ENCODE peak calls at places on chromosome 4, in four cellular contexts. One of them, this sample, is unnamed.

GRCh38 chr4:32931475-32931874 is 2211.3 kb downstream of the PCDH7 start:
- DNase-seq in heart left ventricle: no peak
- DNase-seq in lower leg skin: no peak
- DNase-seq in esophagus muscularis mucosa: no peak
- DNase-seq in this sample: no peak

GRCh38 chr4:144154044-144154443 is 13.5 kb upstream of the GYPA start:
- DNase-seq in esophagus muscularis mucosa: no peak
- DNase-seq in heart left ventricle: no peak
- DNase-seq in lower leg skin: no peak
- DNase-seq in this sample: no peak

GRCh38 chr4:105619193-105619931 is 66.9 kb downstream of the ARHGEF38 start:
- DNase-seq in lower leg skin: no peak
- DNase-seq in esophagus muscularis mucosa: no peak
- DNase-seq in heart left ventricle: peak; percentile 77
- DNase-seq in this sample: peak; percentile 96

GRCh38 chr4:139668036-139668435 is 2.4 kb downstream of the MGST2 start:
- DNase-seq in heart left ventricle: no peak
- DNase-seq in esophagus muscularis mucosa: no peak
- DNase-seq in lower leg skin: no peak
- DNase-seq in this sample: no peak

GRCh38 chr4:85125688-85126087 is 159.2 kb upstream of the WDFY3 start:
- DNase-seq in lower leg skin: no peak
- DNase-seq in heart left ventricle: no peak
- DNase-seq in esophagus muscularis mucosa: no peak
- DNase-seq in this sample: no peak

GRCh38 chr4:156560701-156561100 is 410.9 kb downstream of the PDGFC start:
- DNase-seq in esophagus muscularis mucosa: no peak
- DNase-seq in heart left ventricle: no peak
- DNase-seq in lower leg skin: no peak
- DNase-seq in this sample: no peak

GRCh38 chr4:16120720-16121119 is 36.9 kb upstream of the PROM1 start:
- DNase-seq in lower leg skin: peak; percentile 21
- DNase-seq in esophagus muscularis mucosa: no peak
- DNase-seq in heart left ventricle: no peak
- DNase-seq in this sample: no peak

GRCh38 chr4:108213723-108214122 is 45.0 kb upstream of the LEF1 start:
- DNase-seq in esophagus muscularis mucosa: no peak
- DNase-seq in heart left ventricle: no peak
- DNase-seq in lower leg skin: no peak
- DNase-seq in this sample: no peak

GRCh38 chr4:64539234-64539849 is 130.1 kb upstream of the TECRL start:
- DNase-seq in heart left ventricle: no peak
- DNase-seq in lower leg skin: no peak
- DNase-seq in esophagus muscularis mucosa: no peak
- DNase-seq in this sample: peak; percentile 60

DNA sequence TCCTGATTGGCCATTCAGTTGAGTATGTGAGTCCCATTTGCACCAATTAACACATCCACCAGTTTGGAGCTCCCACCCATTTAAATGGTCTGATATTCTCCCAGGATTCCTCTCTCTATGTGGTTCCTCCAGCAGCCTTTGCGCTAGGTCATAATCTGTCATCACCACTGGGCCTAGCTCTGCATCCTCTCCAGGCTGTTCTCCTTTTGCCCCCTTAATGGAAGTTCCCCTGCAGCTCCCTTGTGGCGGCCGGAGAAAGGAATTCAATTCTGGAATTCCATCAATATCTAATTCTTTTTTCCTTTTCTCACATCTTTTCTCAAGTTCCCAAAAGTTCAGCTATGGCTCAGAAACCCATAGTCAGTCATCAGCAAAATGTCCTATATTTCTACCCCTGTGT is 2184.4 kb upstream of the AGA start:
- DNase-seq in heart left ventricle: no peak
- DNase-seq in lower leg skin: no peak
- DNase-seq in esophagus muscularis mucosa: no peak
- DNase-seq in this sample: no peak
- TF ChIP-seq CTCF in heart left ventricle: no peak
- TF ChIP-seq CTCF in lower leg skin: no peak
- TF ChIP-seq CTCF in esophagus muscularis mucosa: no peak
- TF ChIP-seq CTCF in this sample: no peak

DNA sequence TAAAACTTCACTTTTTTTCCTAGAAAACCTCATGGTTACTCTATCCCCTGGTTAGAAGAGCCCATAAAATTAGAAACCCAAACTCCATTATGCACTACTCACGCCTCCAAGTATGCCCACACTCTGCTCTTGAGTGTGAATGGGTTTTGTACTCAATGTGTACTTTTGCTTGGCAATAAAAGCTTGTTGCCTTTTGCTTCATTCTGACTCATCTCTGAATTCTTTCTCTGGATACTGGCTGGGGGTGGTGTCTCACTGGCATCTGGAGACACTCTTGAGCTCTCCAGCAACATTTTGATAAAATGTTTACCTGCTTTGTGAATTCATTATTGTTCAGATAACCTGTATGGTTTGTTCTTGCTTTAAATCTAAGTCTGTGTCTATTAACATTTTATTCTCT is 963.2 kb downstream of the TRAM1L1 start:
- DNase-seq in heart left ventricle: no peak
- DNase-seq in esophagus muscularis mucosa: no peak
- DNase-seq in lower leg skin: no peak
- DNase-seq in this sample: no peak
- TF ChIP-seq POLR2A in heart left ventricle: no peak
- TF ChIP-seq POLR2A in esophagus muscularis mucosa: no peak
- TF ChIP-seq POLR2A in lower leg skin: no peak
- TF ChIP-seq POLR2A in this sample: no peak

GRCh38 chr4:26157541-26157940 is 163.3 kb upstream of the RBPJ start:
- DNase-seq in lower leg skin: no peak
- DNase-seq in heart left ventricle: no peak
- DNase-seq in esophagus muscularis mucosa: no peak
- DNase-seq in this sample: no peak

GRCh38 chr4:26162095-26162494 is 158.7 kb upstream of the RBPJ start:
- DNase-seq in heart left ventricle: no peak
- DNase-seq in esophagus muscularis mucosa: no peak
- DNase-seq in lower leg skin: no peak
- DNase-seq in this sample: no peak

GRCh38 chr4:26163425-26164362 is 157.1 kb upstream of the RBPJ start:
- DNase-seq in esophagus muscularis mucosa: no peak
- DNase-seq in heart left ventricle: no peak
- DNase-seq in lower leg skin: no peak
- DNase-seq in this sample: no peak

GRCh38 chr4:26161030-26161824 is 159.6 kb upstream of the RBPJ start:
- DNase-seq in lower leg skin: no peak
- DNase-seq in esophagus muscularis mucosa: no peak
- DNase-seq in heart left ventricle: no peak
- DNase-seq in this sample: no peak
- TF ChIP-seq CTCF in lower leg skin: no peak
- TF ChIP-seq CTCF in esophagus muscularis mucosa: no peak
- TF ChIP-seq CTCF in heart left ventricle: no peak
- TF ChIP-seq CTCF in this sample: no peak

GRCh38 chr4:40990899-40991265 is 223.5 kb downstream of the APBB2 start:
- DNase-seq in heart left ventricle: no peak
- DNase-seq in esophagus muscularis mucosa: no peak
- DNase-seq in lower leg skin: no peak
- DNase-seq in this sample: peak; percentile 89

GRCh38 chr4:40992472-40993298 is 221.7 kb downstream of the APBB2 start:
- DNase-seq in lower leg skin: no peak
- DNase-seq in heart left ventricle: no peak
- DNase-seq in esophagus muscularis mucosa: no peak
- DNase-seq in this sample: no peak

GRCh38 chr4:40987151-40987550 is 227.2 kb downstream of the APBB2 start:
- DNase-seq in esophagus muscularis mucosa: no peak
- DNase-seq in lower leg skin: no peak
- DNase-seq in heart left ventricle: no peak
- DNase-seq in this sample: no peak

GRCh38 chr4:40991908-40992307 is 222.4 kb downstream of the APBB2 start:
- DNase-seq in lower leg skin: no peak
- DNase-seq in heart left ventricle: no peak
- DNase-seq in esophagus muscularis mucosa: no peak
- DNase-seq in this sample: no peak

GRCh38 chr4:40990202-40990898 is 224.0 kb downstream of the APBB2 start:
- DNase-seq in lower leg skin: no peak
- DNase-seq in esophagus muscularis mucosa: no peak
- DNase-seq in heart left ventricle: no peak
- DNase-seq in this sample: no peak
- TF ChIP-seq POLR2A in lower leg skin: no peak
- TF ChIP-seq POLR2A in esophagus muscularis mucosa: no peak
- TF ChIP-seq POLR2A in heart left ventricle: no peak
- TF ChIP-seq POLR2A in this sample: no peak

DNA sequence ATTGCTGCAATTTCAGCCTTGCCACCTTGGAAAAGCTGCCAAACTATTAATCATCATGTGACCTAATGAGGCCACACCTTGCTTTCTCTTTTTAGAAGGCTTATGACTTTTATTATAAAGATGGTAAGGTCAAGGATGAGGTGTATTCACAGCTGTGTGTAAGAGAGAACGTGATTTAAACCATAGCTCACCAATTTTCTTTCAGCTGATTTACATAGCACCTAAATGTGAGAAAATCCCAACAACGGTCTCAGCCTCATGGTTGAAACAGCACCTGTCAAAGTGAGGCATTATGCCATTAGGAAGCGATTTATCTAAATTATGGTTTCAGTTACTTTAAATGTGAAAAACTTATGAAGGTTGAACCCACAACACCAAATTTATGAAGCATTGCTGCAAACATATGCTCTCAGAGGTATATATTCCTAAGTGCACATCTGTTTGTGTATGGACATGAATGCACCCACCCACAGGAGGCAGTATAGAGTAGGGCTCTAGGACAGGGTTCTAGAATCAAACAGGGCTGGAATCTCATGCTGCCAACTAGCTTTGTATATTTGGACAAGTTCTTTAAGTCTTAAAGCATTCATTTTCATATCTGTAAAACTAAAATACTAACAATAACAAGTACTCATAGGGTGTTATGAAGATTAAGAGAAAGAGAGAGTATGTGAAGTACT is 40.7 kb downstream of the ANXA3 start:
- DNase-seq in heart left ventricle: no peak
- DNase-seq in esophagus muscularis mucosa: no peak
- DNase-seq in lower leg skin: no peak
- DNase-seq in this sample: no peak
- TF ChIP-seq CTCF in heart left ventricle: peak; percentile 12
- TF ChIP-seq CTCF in esophagus muscularis mucosa: peak; percentile 13
- TF ChIP-seq CTCF in lower leg skin: no peak
- TF ChIP-seq CTCF in this sample: no peak

GRCh38 chr4:182917182-182918043 is at the start of gene DCTD:
- DNase-seq in lower leg skin: peak; percentile 95
- DNase-seq in esophagus muscularis mucosa: no peak
- DNase-seq in heart left ventricle: peak; percentile 91
- DNase-seq in this sample: peak; percentile 79
- TF ChIP-seq POLR2A in lower leg skin: no peak
- TF ChIP-seq POLR2A in esophagus muscularis mucosa: no peak
- TF ChIP-seq POLR2A in heart left ventricle: peak; percentile 36
- TF ChIP-seq POLR2A in this sample: no peak

This sample was measured in thyroid gland.